ENCODE peak calls at places on chromosomes 13 and 19, in eight cellular contexts. C, R, I, A, F, G, B and U are unnamed samples. For H3K4me1, the result is how much of the 10 kb centered on the place peaks cover.

GRCh38 chr19:19662866-19663291 is 597 bp downstream of the ATP13A1 start:
- DNase-seq in C (no peak), R (no peak), I (no peak), A (no peak), F (peak), G (no peak), B (no peak), U (no peak)

GRCh38 chr13:89267734-89268133 is 1596.6 kb downstream of the SLITRK5 start:
- DNase-seq in C (no peak), R (peak), I (no peak), A (no peak), F (no peak), G (no peak), B (no peak), U (no peak)

GRCh38 chr13:29817604-29818378 is 32.6 kb downstream of the UBL3 start:
- DNase-seq in C (no peak), R (no peak), I (no peak), A (no peak), F (peak), G (no peak), B (no peak), U (no peak)

GRCh38 chr19:33702606-33703437 is 81.1 kb downstream of the CHST8 start:
- DNase-seq in C (no peak), R (no peak), I (no peak), A (no peak), F (no peak), G (no peak), B (no peak), U (no peak)

GRCh38 chr13:95296326-95296939 is 4.8 kb downstream of the ABCC4 start:
- DNase-seq in C (peak), R (peak), I (peak), A (peak), F (no peak), G (no peak), B (no peak), U (peak)

GRCh38 chr19:41699231-41699967 is 9.0 kb upstream of the CEACAM5 start:
- DNase-seq in C (peak), R (no peak), I (no peak), A (no peak), F (no peak), G (no peak), B (no peak), U (peak)

GRCh38 chr19:14187586-14187985 is 18.4 kb downstream of the ADGRL1 start:
- DNase-seq in C (no peak), R (no peak), I (no peak), A (no peak), F (no peak), G (no peak), B (no peak), U (no peak)

GRCh38 chr13:75993823-75994222 is 357.7 kb downstream of the LMO7 start:
- DNase-seq in C (no peak), R (peak), I (no peak), A (no peak), F (peak), G (no peak), B (no peak), U (no peak)

GRCh38 chr19:33437351-33438015 is 64.0 kb downstream of the CEBPG start:
- DNase-seq in C (no peak), R (no peak), I (no peak), A (no peak), F (no peak), G (no peak), B (no peak), U (no peak)

GRCh38 chr19:2799273-2800020 is 14.1 kb downstream of the THOP1 start:
- DNase-seq in C (no peak), R (no peak), I (no peak), A (no peak), F (no peak), G (no peak), B (no peak), U (no peak)
- H3K4me1 ChIP-seq in C (under half), R (under half), I (under half), A (under half), F (under half), G (under half), B (under half), U (under half)

GRCh38 chr19:38665950-38666661 is 18.7 kb downstream of the ACTN4 start:
- DNase-seq in C (peak), R (peak), I (peak), A (peak), F (peak), G (no peak), B (no peak), U (no peak)

GRCh38 chr19:38664503-38665211 is 17.2 kb downstream of the ACTN4 start:
- DNase-seq in C (no peak), R (no peak), I (no peak), A (no peak), F (no peak), G (no peak), B (no peak), U (no peak)

GRCh38 chr19:38665219-38665931 is 17.9 kb downstream of the ACTN4 start:
- DNase-seq in C (no peak), R (no peak), I (no peak), A (no peak), F (no peak), G (no peak), B (no peak), U (no peak)

GRCh38 chr19:38667552-38668205 is 20.2 kb downstream of the ACTN4 start:
- DNase-seq in C (no peak), R (peak), I (peak), A (no peak), F (peak), G (no peak), B (no peak), U (no peak)

DNA sequence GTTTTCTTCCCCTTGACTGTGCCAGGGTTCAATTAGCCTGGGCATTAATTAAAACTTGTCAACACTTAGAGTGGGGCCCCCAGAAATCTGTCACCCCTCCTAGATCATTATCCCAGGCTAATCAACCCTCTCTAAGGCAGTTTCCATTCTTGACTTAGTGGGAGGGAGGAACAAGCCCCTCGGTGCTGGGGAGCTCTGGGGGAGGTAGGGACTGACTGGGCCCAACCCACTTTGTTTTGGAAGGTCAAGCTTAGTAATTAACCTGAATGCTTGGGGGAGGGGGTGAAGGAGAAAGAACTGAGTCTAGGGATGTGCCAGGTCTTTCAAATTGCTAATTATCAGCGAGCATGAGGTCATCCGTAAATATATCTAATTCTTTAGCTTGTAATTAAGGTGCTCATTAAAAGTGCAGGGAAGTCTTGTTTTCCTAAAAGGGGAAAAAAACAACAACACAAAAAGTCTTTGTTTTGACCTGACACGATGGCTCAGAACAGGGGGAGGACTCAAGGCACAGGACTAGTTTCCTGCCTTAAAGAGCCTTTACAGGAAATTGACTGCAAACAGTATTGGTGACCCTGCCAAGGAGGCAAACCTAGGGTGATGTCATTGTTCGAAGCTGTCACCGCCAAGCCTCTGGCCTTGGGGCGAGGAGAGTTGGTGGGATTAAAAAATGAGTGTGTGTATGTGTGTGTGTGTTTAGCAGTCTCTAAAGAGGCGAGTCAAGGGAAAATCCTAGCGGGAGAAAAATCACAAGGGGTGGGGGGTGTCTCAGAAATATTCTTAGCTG is 19.4 kb downstream of the ACTN4 start:
- DNase-seq in C (peak), R (peak), I (peak), A (peak), F (peak), G (no peak), B (no peak), U (no peak)
- H3K4me1 ChIP-seq in C (half or more), R (half or more), I (half or more), A (half or more), F (half or more), G (half or more), B (half or more), U (half or more)

GRCh38 chr13:111177803-111178389 is 62.8 kb downstream of the ARHGEF7 start:
- DNase-seq in C (no peak), R (no peak), I (no peak), A (no peak), F (peak), G (no peak), B (no peak), U (no peak)
- H3K4me1 ChIP-seq in C (under half), R (under half), I (under half), A (under half), F (under half), G (half or more), B (under half), U (under half)

DNA sequence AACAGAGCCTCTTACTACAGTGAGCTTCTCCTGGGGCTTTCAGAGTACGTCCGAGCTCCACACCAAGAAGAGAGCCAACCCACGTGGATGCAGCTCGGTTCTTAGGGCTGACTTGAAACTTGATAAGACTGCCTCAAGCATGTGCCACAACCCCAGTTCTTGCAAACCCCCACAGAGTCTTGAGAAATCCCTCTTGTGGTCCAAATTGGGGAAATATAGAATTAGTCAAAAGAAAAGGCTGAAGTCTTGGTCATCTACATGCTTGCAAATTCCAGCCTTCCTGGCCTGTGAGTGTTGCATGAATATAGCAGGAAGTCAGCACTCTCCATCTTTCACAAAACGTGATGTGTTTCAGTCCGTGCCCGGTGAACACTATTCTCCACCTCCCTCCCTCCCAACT is 95.2 kb downstream of the GGACT start:
- DNase-seq in C (no peak), R (no peak), I (no peak), A (no peak), F (no peak), G (no peak), B (no peak), U (no peak)
- H3K4me1 ChIP-seq in C (under half), R (under half), I (under half), A (under half), F (under half), G (under half), B (under half), U (under half)

GRCh38 chr13:40980466-40980865 is 38.6 kb downstream of the ELF1 start:
- DNase-seq in C (no peak), R (no peak), I (no peak), A (no peak), F (no peak), G (no peak), B (no peak), U (no peak)

GRCh38 chr13:40982772-40983171 is 36.3 kb downstream of the ELF1 start:
- DNase-seq in C (no peak), R (no peak), I (peak), A (no peak), F (peak), G (no peak), B (no peak), U (no peak)

GRCh38 chr13:40981949-40982348 is 37.2 kb downstream of the ELF1 start:
- DNase-seq in C (no peak), R (no peak), I (no peak), A (no peak), F (no peak), G (no peak), B (no peak), U (no peak)

GRCh38 chr13:40983269-40983668 is 35.8 kb downstream of the ELF1 start:
- DNase-seq in C (no peak), R (no peak), I (no peak), A (no peak), F (no peak), G (no peak), B (no peak), U (no peak)

DNA sequence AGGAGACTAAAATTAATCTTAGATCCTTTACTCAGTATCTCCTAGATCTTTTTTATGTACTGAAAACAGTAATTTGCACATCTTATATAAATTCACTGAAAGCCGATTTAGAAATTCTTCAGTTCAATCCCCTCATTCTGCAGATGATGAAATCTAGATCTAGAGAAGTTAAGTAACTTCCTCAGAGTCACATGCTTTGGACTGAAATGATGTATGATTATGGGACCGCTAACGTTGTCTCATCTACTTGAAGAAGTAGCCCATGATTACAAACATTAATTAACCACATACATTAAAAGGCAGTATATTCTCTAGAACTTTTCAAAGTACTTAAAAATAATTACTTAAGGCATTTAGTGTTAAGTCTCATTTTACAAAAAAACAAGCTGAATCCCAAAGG is 37.8 kb downstream of the ELF1 start:
- DNase-seq in C (no peak), R (no peak), I (no peak), A (no peak), F (no peak), G (no peak), B (no peak), U (no peak)
- H3K4me1 ChIP-seq in C (half or more), R (under half), I (under half), A (under half), F (under half), G (half or more), B (under half), U (under half)

GRCh38 chr19:18657590-18658365 is 20.9 kb downstream of the KLHL26 start:
- DNase-seq in C (peak), R (no peak), I (peak), A (peak), F (peak), G (no peak), B (no peak), U (no peak)
- H3K4me1 ChIP-seq in C (under half), R (under half), I (under half), A (under half), F (under half), G (under half), B (under half), U (under half)

DNA sequence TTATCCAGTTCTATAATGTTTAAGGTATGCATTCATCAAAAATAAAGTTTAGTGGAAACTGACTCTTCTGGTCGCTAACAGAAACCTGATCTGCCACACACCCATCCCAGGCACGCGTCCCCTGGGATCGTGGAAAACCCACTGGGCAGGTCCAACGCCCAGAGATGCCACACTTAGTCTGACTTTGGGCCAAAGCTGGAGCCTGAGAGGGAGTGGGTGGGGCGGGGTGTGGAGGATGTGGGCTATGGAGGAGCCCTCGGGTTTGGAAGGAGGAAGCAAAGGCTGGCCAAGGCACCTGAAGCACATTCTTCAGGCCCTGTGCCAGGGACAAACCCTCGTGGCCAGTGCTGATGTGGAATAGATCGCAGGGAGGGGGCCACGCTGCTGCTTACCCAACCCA is 2.5 kb downstream of the IGFL1 start:
- DNase-seq in C (no peak), R (peak), I (no peak), A (no peak), F (no peak), G (no peak), B (no peak), U (peak)
- H3K4me1 ChIP-seq in C (under half), R (under half), I (under half), A (under half), F (under half), G (under half), B (under half), U (under half)

GRCh38 chr19:39351537-39352037 is 9.4 kb downstream of the SAMD4B start:
- DNase-seq in C (no peak), R (no peak), I (no peak), A (no peak), F (peak), G (no peak), B (no peak), U (no peak)

GRCh38 chr19:39347332-39348227 is 5.4 kb downstream of the SAMD4B start:
- DNase-seq in C (no peak), R (no peak), I (no peak), A (no peak), F (peak), G (no peak), B (no peak), U (no peak)

GRCh38 chr19:39345956-39346355 is 3.7 kb downstream of the SAMD4B start:
- DNase-seq in C (no peak), R (no peak), I (no peak), A (no peak), F (no peak), G (no peak), B (no peak), U (no peak)

GRCh38 chr19:39350156-39350555 is 7.9 kb downstream of the SAMD4B start:
- DNase-seq in C (no peak), R (no peak), I (no peak), A (no peak), F (no peak), G (no peak), B (no peak), U (no peak)

GRCh38 chr19:39349326-39349725 is 7.1 kb downstream of the SAMD4B start:
- DNase-seq in C (no peak), R (no peak), I (no peak), A (no peak), F (no peak), G (no peak), B (no peak), U (no peak)
- H3K4me1 ChIP-seq in C (under half), R (under half), I (under half), A (under half), F (under half), G (under half), B (under half), U (under half)